ENCODE peak calls at places on chromosomes 4 and X, in four cellular contexts. W is left lung, G is Peyer's patch, H is tibial artery. Y is an unnamed sample.
A peak's percentile ranks its signal among the peaks of the same experiment; 100 is the strongest.

GRCh38 chr4:53055274-53055673 is 193.2 kb downstream of the RASL11B start:
- DNase-seq in W (no peak), G (no peak), H (no peak), Y (no peak)

GRCh38 chr4:134313591-134313990 is 112.0 kb upstream of the PABPC4L start:
- DNase-seq in W (no peak), G (no peak), H (no peak), Y (no peak)

GRCh38 chr4:21596521-21596920 is 352.1 kb downstream of the KCNIP4 start:
- DNase-seq in W (no peak), G (no peak), H (no peak), Y (no peak)

GRCh38 chr4:165096776-165097175 is 15.9 kb downstream of the TMEM192 start:
- DNase-seq in W (no peak), G (no peak), H (no peak), Y (no peak)

GRCh38 chr4:73698217-73698616 is 42.2 kb upstream of the CXCL8 start:
- DNase-seq in W (no peak), G (no peak), H (no peak), Y (no peak)

GRCh38 chr4:133152801-133153526 is 3.9 kb downstream of the PCDH10 start:
- DNase-seq in W (no peak), G (no peak), H (no peak), Y (no peak)

GRCh38 chrX:53262918-53263394 is 18.4 kb downstream of the IQSEC2 start:
- DNase-seq in W (no peak), G (peak; percentile 50), H (no peak), Y (no peak)

GRCh38 chr4:100695039-100695654 is 177.3 kb upstream of the EMCN start:
- DNase-seq in W (no peak), G (no peak), H (no peak), Y (no peak)

GRCh38 chr4:176191974-176192373 is 3.4 kb downstream of the SPATA4 start:
- DNase-seq in W (no peak), G (no peak), H (no peak), Y (no peak)

DNA sequence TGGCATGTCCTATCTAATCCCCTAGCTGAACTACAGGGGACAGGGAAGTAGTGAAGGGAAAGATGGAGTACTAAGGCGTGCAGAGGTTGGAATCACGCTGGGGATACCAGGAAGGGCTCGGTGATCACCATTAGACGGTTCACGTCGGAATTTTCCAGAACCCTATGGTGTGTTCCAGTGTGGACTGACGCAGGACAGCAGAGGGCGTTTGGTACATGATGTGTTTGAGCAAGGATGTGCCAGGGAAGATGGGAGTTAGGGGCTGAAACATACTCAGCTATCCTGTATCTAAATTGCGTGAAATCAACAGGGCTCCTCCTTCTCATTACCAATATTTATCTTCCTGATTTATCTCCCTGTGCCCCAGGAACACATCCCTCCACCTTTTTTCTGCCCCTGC is 33.7 kb downstream of the PRPS2 start:
- DNase-seq in W (no peak), G (no peak), H (no peak), Y (no peak)
- TF ChIP-seq CTCF in W (no peak), G (no peak), H (no peak), Y (no peak)

GRCh38 chrX:10016516-10017132 is 49.5 kb downstream of the CLDN34 start:
- DNase-seq in W (no peak), G (no peak), H (no peak), Y (no peak)
- H3K4me3 ChIP-seq in W (peak overlapping the region; percentile 43), G (peak overlapping the region; percentile 38), H (peak overlapping the region; percentile 65), Y (peak overlapping the region; percentile 62)

GRCh38 chr4:78652282-78652876 is 100.8 kb downstream of the ANXA3 start:
- DNase-seq in W (no peak), G (no peak), H (no peak), Y (peak; percentile 33)
- H3K27ac ChIP-seq in W (peak overlapping the region; percentile 62), G (no peak overlapping the region), H (no peak overlapping the region), Y (peak overlapping the region; percentile 20)

GRCh38 chr4:119032921-119033685 is 102.5 kb upstream of the MYOZ2 start:
- DNase-seq in W (no peak), G (no peak), H (no peak), Y (no peak)

GRCh38 chr4:119028296-119028695 is 107.3 kb upstream of the MYOZ2 start:
- DNase-seq in W (no peak), G (no peak), H (no peak), Y (no peak)

GRCh38 chr4:119029847-119030535 is 105.6 kb upstream of the MYOZ2 start:
- DNase-seq in W (no peak), G (no peak), H (no peak), Y (no peak)

GRCh38 chr4:119030536-119030890 is 105.1 kb upstream of the MYOZ2 start:
- DNase-seq in W (no peak), G (no peak), H (no peak), Y (no peak)

GRCh38 chr4:119031218-119031617 is 104.4 kb upstream of the MYOZ2 start:
- DNase-seq in W (no peak), G (no peak), H (no peak), Y (no peak)
- TF ChIP-seq CTCF in W (no peak), G (no peak), H (no peak), Y (no peak)

GRCh38 chrX:153600032-153600373 is 1.1 kb upstream of the CCNQ start:
- DNase-seq in W (no peak), G (no peak), H (no peak), Y (no peak)
- H3K4me3 ChIP-seq in W (peak overlapping the region; percentile 39), G (peak overlapping the region; percentile 53), H (peak overlapping the region; percentile 67), Y (peak overlapping the region; percentile 40)

GRCh38 chr4:5751918-5752802 is 41.2 kb downstream of the EVC start:
- DNase-seq in W (no peak), G (no peak), H (no peak), Y (no peak)
- H3K27ac ChIP-seq in W (no peak overlapping the region), G (no peak overlapping the region), H (no peak overlapping the region), Y (peak overlapping the region; percentile 60)

DNA sequence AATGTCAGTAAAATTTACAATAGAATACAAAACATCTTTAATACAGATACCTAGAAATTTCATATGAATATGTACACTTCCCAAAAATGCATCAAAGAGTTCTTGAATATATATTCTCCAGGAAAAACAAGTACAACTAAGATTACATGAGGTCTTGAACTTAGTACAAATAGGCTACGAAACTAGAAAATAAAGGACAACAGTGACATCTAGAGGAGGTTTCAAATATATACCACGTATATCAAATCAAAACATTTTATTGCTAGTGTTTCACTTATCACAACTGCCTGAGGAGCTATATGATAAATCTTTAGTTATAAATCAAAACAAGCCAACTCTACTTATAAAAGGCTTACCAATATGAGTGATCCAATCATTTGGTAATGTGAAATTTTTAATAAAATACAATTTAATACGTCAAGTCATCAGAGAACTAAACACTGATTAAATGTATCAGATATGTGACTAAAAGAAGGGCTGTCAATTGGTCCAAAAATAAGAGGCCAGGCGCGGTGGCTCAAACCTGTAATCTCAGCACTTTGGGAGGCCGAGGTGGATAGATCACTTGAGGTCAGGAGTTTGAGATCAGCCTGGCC is 36.6 kb downstream of the ANAPC10 start:
- DNase-seq in W (no peak), G (no peak), H (no peak), Y (no peak)
- TF ChIP-seq CTCF in W (peak; percentile 47), G (peak; percentile 68), H (peak; percentile 47), Y (peak; percentile 62)

GRCh38 chrX:125387945-125388344 is 68.3 kb downstream of the TEX13C start:
- DNase-seq in W (no peak), G (no peak), H (no peak), Y (no peak)
- H3K4me3 ChIP-seq in W (no peak overlapping the region), G (no peak overlapping the region), H (no peak overlapping the region), Y (no peak overlapping the region)

GRCh38 chrX:130086414-130087207 is 23.7 kb downstream of the ELF4 start:
- DNase-seq in W (peak; percentile 81), G (peak; percentile 87), H (no peak), Y (no peak)
- H3K27ac ChIP-seq in W (peak overlapping the region; percentile 81), G (peak overlapping the region; percentile 60), H (no peak overlapping the region), Y (peak overlapping the region; percentile 45)

Y was measured in tibial nerve.